ENCODE peak calls at places on chromosomes 6 and 20, in nine cellular contexts. One of them, this sample, is unnamed. For H3K9me3, the result is how much of the 10 kb centered on the place peaks cover.

GRCh38 chr6:49462599-49462926 is 490 bp downstream of the MMUT start:
- DNase-seq in IMR-90: no peak
- DNase-seq in AG04450: no peak
- DNase-seq in GM23248: peak
- DNase-seq in NT2/D1: no peak
- DNase-seq in CD8-positive, alpha-beta T cell: no peak
- DNase-seq in tibial nerve: no peak
- DNase-seq in psoas muscle: no peak
- DNase-seq in cardiac muscle cell: no peak
- DNase-seq in this sample: no peak

GRCh38 chr20:51354769-51355319 is 187.7 kb downstream of the NFATC2 start:
- DNase-seq in IMR-90: peak
- DNase-seq in AG04450: no peak
- DNase-seq in GM23248: peak
- DNase-seq in NT2/D1: no peak
- DNase-seq in CD8-positive, alpha-beta T cell: no peak
- DNase-seq in tibial nerve: no peak
- DNase-seq in psoas muscle: peak
- DNase-seq in cardiac muscle cell: no peak
- DNase-seq in this sample: no peak

GRCh38 chr6:91786474-91787184 is 1199.8 kb upstream of the MAP3K7 start:
- DNase-seq in IMR-90: no peak
- DNase-seq in AG04450: no peak
- DNase-seq in GM23248: no peak
- DNase-seq in NT2/D1: no peak
- DNase-seq in CD8-positive, alpha-beta T cell: no peak
- DNase-seq in tibial nerve: no peak
- DNase-seq in psoas muscle: no peak
- DNase-seq in cardiac muscle cell: no peak
- DNase-seq in this sample: no peak

GRCh38 chr6:55009114-55009513 is 162.5 kb downstream of the FAM83B start:
- DNase-seq in IMR-90: no peak
- DNase-seq in AG04450: no peak
- DNase-seq in GM23248: no peak
- DNase-seq in NT2/D1: no peak
- DNase-seq in CD8-positive, alpha-beta T cell: no peak
- DNase-seq in tibial nerve: no peak
- DNase-seq in psoas muscle: no peak
- DNase-seq in cardiac muscle cell: no peak
- DNase-seq in this sample: no peak

GRCh38 chr6:55668625-55669024 is 89.6 kb upstream of the HMGCLL1 start:
- DNase-seq in IMR-90: peak
- DNase-seq in AG04450: no peak
- DNase-seq in GM23248: peak
- DNase-seq in NT2/D1: no peak
- DNase-seq in CD8-positive, alpha-beta T cell: no peak
- DNase-seq in tibial nerve: peak
- DNase-seq in psoas muscle: no peak
- DNase-seq in cardiac muscle cell: peak
- DNase-seq in this sample: no peak

GRCh38 chr20:36777152-36777551 is 3.6 kb upstream of the DSN1 start:
- DNase-seq in IMR-90: no peak
- DNase-seq in AG04450: no peak
- DNase-seq in GM23248: no peak
- DNase-seq in NT2/D1: no peak
- DNase-seq in CD8-positive, alpha-beta T cell: no peak
- DNase-seq in tibial nerve: no peak
- DNase-seq in psoas muscle: no peak
- DNase-seq in cardiac muscle cell: no peak
- DNase-seq in this sample: no peak

GRCh38 chr6:7108196-7108963 is 619 bp downstream of the RREB1 start:
- DNase-seq in IMR-90: peak
- DNase-seq in AG04450: no peak
- DNase-seq in GM23248: peak
- DNase-seq in NT2/D1: no peak
- DNase-seq in CD8-positive, alpha-beta T cell: peak
- DNase-seq in tibial nerve: peak
- DNase-seq in psoas muscle: peak
- DNase-seq in cardiac muscle cell: peak
- DNase-seq in this sample: peak

GRCh38 chr6:157600807-157601206 is 219.8 kb downstream of the ZDHHC14 start:
- DNase-seq in IMR-90: no peak
- DNase-seq in AG04450: no peak
- DNase-seq in GM23248: no peak
- DNase-seq in NT2/D1: no peak
- DNase-seq in CD8-positive, alpha-beta T cell: no peak
- DNase-seq in tibial nerve: no peak
- DNase-seq in psoas muscle: no peak
- DNase-seq in cardiac muscle cell: no peak
- DNase-seq in this sample: no peak

GRCh38 chr20:39524371-39524911 is 562.3 kb downstream of the DHX35 start:
- DNase-seq in IMR-90: no peak
- DNase-seq in AG04450: no peak
- DNase-seq in GM23248: peak
- DNase-seq in NT2/D1: no peak
- DNase-seq in CD8-positive, alpha-beta T cell: no peak
- DNase-seq in tibial nerve: no peak
- DNase-seq in psoas muscle: no peak
- DNase-seq in cardiac muscle cell: no peak
- DNase-seq in this sample: no peak

GRCh38 chr6:140225587-140226438 is 851.4 kb upstream of the CITED2 start:
- DNase-seq in IMR-90: peak
- DNase-seq in AG04450: no peak
- DNase-seq in GM23248: peak
- DNase-seq in NT2/D1: no peak
- DNase-seq in CD8-positive, alpha-beta T cell: no peak
- DNase-seq in tibial nerve: no peak
- DNase-seq in psoas muscle: no peak
- DNase-seq in cardiac muscle cell: peak
- DNase-seq in this sample: no peak

GRCh38 chr20:57398901-57399535 is 7.8 kb downstream of the RBM38 start:
- DNase-seq in IMR-90: no peak
- DNase-seq in AG04450: no peak
- DNase-seq in GM23248: no peak
- DNase-seq in NT2/D1: no peak
- DNase-seq in CD8-positive, alpha-beta T cell: no peak
- DNase-seq in tibial nerve: no peak
- DNase-seq in psoas muscle: peak
- DNase-seq in cardiac muscle cell: no peak
- DNase-seq in this sample: peak

GRCh38 chr20:38299963-38300362 is 4.0 kb upstream of the BPI start:
- DNase-seq in IMR-90: no peak
- DNase-seq in AG04450: no peak
- DNase-seq in GM23248: no peak
- DNase-seq in NT2/D1: no peak
- DNase-seq in CD8-positive, alpha-beta T cell: no peak
- DNase-seq in tibial nerve: no peak
- DNase-seq in psoas muscle: no peak
- DNase-seq in cardiac muscle cell: no peak
- DNase-seq in this sample: no peak

GRCh38 chr6:63380265-63380664 is 60.5 kb upstream of the LGSN start:
- DNase-seq in IMR-90: no peak
- DNase-seq in AG04450: no peak
- DNase-seq in GM23248: no peak
- DNase-seq in NT2/D1: no peak
- DNase-seq in CD8-positive, alpha-beta T cell: no peak
- DNase-seq in tibial nerve: no peak
- DNase-seq in psoas muscle: no peak
- DNase-seq in cardiac muscle cell: no peak
- DNase-seq in this sample: no peak

GRCh38 chr6:34447915-34448314 is 18.0 kb upstream of the PACSIN1 start:
- DNase-seq in IMR-90: no peak
- DNase-seq in AG04450: no peak
- DNase-seq in GM23248: no peak
- DNase-seq in NT2/D1: no peak
- DNase-seq in CD8-positive, alpha-beta T cell: no peak
- DNase-seq in tibial nerve: no peak
- DNase-seq in psoas muscle: no peak
- DNase-seq in cardiac muscle cell: no peak
- DNase-seq in this sample: no peak

GRCh38 chr6:119076966-119077642 is 1.4 kb downstream of the FAM184A start:
- DNase-seq in IMR-90: no peak
- DNase-seq in AG04450: no peak
- DNase-seq in GM23248: peak
- DNase-seq in NT2/D1: no peak
- DNase-seq in CD8-positive, alpha-beta T cell: no peak
- DNase-seq in tibial nerve: no peak
- DNase-seq in psoas muscle: no peak
- DNase-seq in cardiac muscle cell: no peak
- DNase-seq in this sample: no peak

GRCh38 chr20:48625136-48625900 is 202.5 kb downstream of the PREX1 start:
- DNase-seq in IMR-90: no peak
- DNase-seq in AG04450: no peak
- DNase-seq in GM23248: no peak
- DNase-seq in NT2/D1: no peak
- DNase-seq in CD8-positive, alpha-beta T cell: no peak
- DNase-seq in tibial nerve: no peak
- DNase-seq in psoas muscle: peak
- DNase-seq in cardiac muscle cell: no peak
- DNase-seq in this sample: peak

GRCh38 chr6:155347800-155348199 is 33.5 kb upstream of the TFB1M start:
- DNase-seq in IMR-90: no peak
- DNase-seq in AG04450: no peak
- DNase-seq in GM23248: peak
- DNase-seq in NT2/D1: no peak
- DNase-seq in CD8-positive, alpha-beta T cell: no peak
- DNase-seq in tibial nerve: no peak
- DNase-seq in psoas muscle: no peak
- DNase-seq in cardiac muscle cell: no peak
- DNase-seq in this sample: no peak

GRCh38 chr6:155349956-155350355 is 35.7 kb upstream of the TFB1M start:
- DNase-seq in IMR-90: no peak
- DNase-seq in AG04450: no peak
- DNase-seq in GM23248: no peak
- DNase-seq in NT2/D1: no peak
- DNase-seq in CD8-positive, alpha-beta T cell: no peak
- DNase-seq in tibial nerve: no peak
- DNase-seq in psoas muscle: no peak
- DNase-seq in cardiac muscle cell: no peak
- DNase-seq in this sample: no peak

GRCh38 chr6:155344341-155345006 is 30.2 kb upstream of the TFB1M start:
- DNase-seq in IMR-90: no peak
- DNase-seq in AG04450: no peak
- DNase-seq in GM23248: no peak
- DNase-seq in NT2/D1: no peak
- DNase-seq in CD8-positive, alpha-beta T cell: no peak
- DNase-seq in tibial nerve: no peak
- DNase-seq in psoas muscle: no peak
- DNase-seq in cardiac muscle cell: no peak
- DNase-seq in this sample: no peak

GRCh38 chr6:155349129-155349528 is 34.8 kb upstream of the TFB1M start:
- DNase-seq in IMR-90: peak
- DNase-seq in AG04450: peak
- DNase-seq in GM23248: peak
- DNase-seq in NT2/D1: no peak
- DNase-seq in CD8-positive, alpha-beta T cell: no peak
- DNase-seq in tibial nerve: no peak
- DNase-seq in psoas muscle: no peak
- DNase-seq in cardiac muscle cell: no peak
- DNase-seq in this sample: no peak

GRCh38 chr6:155346957-155347356 is 32.7 kb upstream of the TFB1M start:
- DNase-seq in IMR-90: no peak
- DNase-seq in AG04450: no peak
- DNase-seq in GM23248: no peak
- DNase-seq in NT2/D1: no peak
- DNase-seq in CD8-positive, alpha-beta T cell: no peak
- DNase-seq in tibial nerve: no peak
- DNase-seq in psoas muscle: no peak
- DNase-seq in cardiac muscle cell: no peak
- DNase-seq in this sample: no peak
- H3K9me3 ChIP-seq in IMR-90: under half
- H3K9me3 ChIP-seq in AG04450: under half
- H3K9me3 ChIP-seq in GM23248: under half
- H3K9me3 ChIP-seq in NT2/D1: under half
- H3K9me3 ChIP-seq in CD8-positive, alpha-beta T cell: under half
- H3K9me3 ChIP-seq in tibial nerve: under half
- H3K9me3 ChIP-seq in psoas muscle: under half
- H3K9me3 ChIP-seq in cardiac muscle cell: under half
- H3K9me3 ChIP-seq in this sample: under half

GRCh38 chr6:32190946-32191677 is 1.1 kb upstream of the PBX2 start:
- DNase-seq in IMR-90: no peak
- DNase-seq in AG04450: no peak
- DNase-seq in GM23248: no peak
- DNase-seq in NT2/D1: no peak
- DNase-seq in CD8-positive, alpha-beta T cell: no peak
- DNase-seq in tibial nerve: no peak
- DNase-seq in psoas muscle: no peak
- DNase-seq in cardiac muscle cell: no peak
- DNase-seq in this sample: no peak
- H3K4me3 ChIP-seq in IMR-90: no peak
- H3K4me3 ChIP-seq in AG04450: peak
- H3K4me3 ChIP-seq in GM23248: no peak
- H3K4me3 ChIP-seq in NT2/D1: peak
- H3K4me3 ChIP-seq in CD8-positive, alpha-beta T cell: peak
- H3K4me3 ChIP-seq in tibial nerve: peak
- H3K4me3 ChIP-seq in psoas muscle: peak
- H3K4me3 ChIP-seq in cardiac muscle cell: peak
- H3K4me3 ChIP-seq in this sample: no peak

GRCh38 chr6:28737750-28738395 is 185.9 kb downstream of the TRIM27 start:
- DNase-seq in IMR-90: no peak
- DNase-seq in AG04450: no peak
- DNase-seq in GM23248: no peak
- DNase-seq in NT2/D1: no peak
- DNase-seq in CD8-positive, alpha-beta T cell: no peak
- DNase-seq in tibial nerve: no peak
- DNase-seq in psoas muscle: no peak
- DNase-seq in cardiac muscle cell: no peak
- DNase-seq in this sample: no peak
- H3K9me3 ChIP-seq in IMR-90: under half
- H3K9me3 ChIP-seq in AG04450: under half
- H3K9me3 ChIP-seq in GM23248: under half
- H3K9me3 ChIP-seq in NT2/D1: under half
- H3K9me3 ChIP-seq in CD8-positive, alpha-beta T cell: under half
- H3K9me3 ChIP-seq in tibial nerve: under half
- H3K9me3 ChIP-seq in psoas muscle: under half
- H3K9me3 ChIP-seq in cardiac muscle cell: under half
- H3K9me3 ChIP-seq in this sample: under half

DNA sequence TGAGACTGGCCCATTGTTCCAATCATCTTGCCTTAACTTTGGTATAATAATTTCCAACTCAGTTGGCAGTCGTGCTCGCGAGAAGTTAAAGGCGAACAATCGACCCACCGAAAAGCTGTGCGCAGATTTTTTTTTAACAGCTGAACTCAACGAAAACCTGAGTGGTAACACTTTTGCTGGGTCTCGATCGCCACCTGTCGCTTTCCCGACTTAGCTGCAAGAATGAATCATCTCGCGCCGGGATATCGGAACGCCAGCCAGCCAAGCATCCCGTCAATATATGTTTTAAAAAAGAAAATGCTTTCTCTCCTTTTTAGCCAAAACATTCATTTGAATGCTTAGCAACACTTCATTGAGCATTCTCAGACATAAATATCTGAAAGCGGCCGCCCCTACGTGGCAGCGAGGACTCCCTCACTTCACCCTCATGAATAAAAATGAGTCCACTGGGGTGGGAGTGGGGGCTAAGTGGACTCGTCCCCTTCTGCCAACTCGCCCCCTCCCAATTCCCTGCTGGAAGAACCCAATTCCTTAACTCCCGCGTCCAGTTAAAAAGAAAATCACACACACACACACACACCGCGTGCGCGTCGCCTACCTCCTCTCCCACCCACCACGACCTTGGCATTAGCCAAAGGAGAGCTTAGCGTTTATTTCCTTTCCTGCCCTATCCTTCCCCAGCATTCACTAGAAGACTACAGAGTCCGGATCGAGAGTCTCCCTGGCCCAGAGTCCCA is 1.5 kb downstream of the COL12A1 start:
- DNase-seq in IMR-90: peak
- DNase-seq in AG04450: peak
- DNase-seq in GM23248: peak
- DNase-seq in NT2/D1: no peak
- DNase-seq in CD8-positive, alpha-beta T cell: peak
- DNase-seq in tibial nerve: peak
- DNase-seq in psoas muscle: peak
- DNase-seq in cardiac muscle cell: peak
- DNase-seq in this sample: peak
- H3K4me3 ChIP-seq in IMR-90: peak
- H3K4me3 ChIP-seq in AG04450: peak
- H3K4me3 ChIP-seq in GM23248: peak
- H3K4me3 ChIP-seq in NT2/D1: peak
- H3K4me3 ChIP-seq in CD8-positive, alpha-beta T cell: no peak
- H3K4me3 ChIP-seq in tibial nerve: peak
- H3K4me3 ChIP-seq in psoas muscle: peak
- H3K4me3 ChIP-seq in cardiac muscle cell: peak
- H3K4me3 ChIP-seq in this sample: peak

This sample was measured in aorta.